ENCODE peak calls at places on chromosomes 7 and 10, in six cellular contexts. H is cardiac fibroblast; F is activated CD8-positive, alpha-beta memory T cell treated with anti-CD3 and anti-CD28 coated beads, Interleukin-2, amount 50 U/mL, for 48 hours; S is cerebellum; Z is mammary epithelial cell; P is effector memory CD4-positive, alpha-beta T cell. J is an unnamed sample.

GRCh38 chr10:4623757-4624420 is 202.1 kb upstream of the AKR1E2 start:
- DNase-seq in Z (peak), H (peak), S (no peak), F (no peak), P (no peak), J (peak)

GRCh38 chr7:14717711-14718304 is 184.7 kb downstream of the DGKB start:
- DNase-seq in S (peak), H (peak), Z (no peak), P (no peak), F (no peak), J (peak)

GRCh38 chr7:36535866-36536664 is 146.4 kb downstream of the ANLN start:
- DNase-seq in H (no peak), S (no peak), Z (peak), F (no peak), P (no peak), J (peak)

GRCh38 chr7:117458977-117459583 is 20.7 kb upstream of the CFTR start:
- DNase-seq in H (peak), S (no peak), P (no peak), F (no peak), Z (no peak), J (no peak)

GRCh38 chr7:87934699-87935372 is 785 bp downstream of the ADAM22 start:
- DNase-seq in F (peak), Z (peak), H (peak), P (no peak), S (peak), J (no peak)

GRCh38 chr7:82559203-82559805 is 115.7 kb upstream of the CACNA2D1 start:
- DNase-seq in Z (peak), P (no peak), H (no peak), F (no peak), S (no peak), J (peak)

GRCh38 chr7:98338441-98338840 is 57.0 kb downstream of the BRI3 start:
- DNase-seq in Z (no peak), S (no peak), H (no peak), F (no peak), P (no peak), J (no peak)

GRCh38 chr7:90119178-90119971 is 34.9 kb upstream of the STEAP1 start:
- DNase-seq in P (no peak), S (peak), H (peak), F (peak), Z (peak), J (no peak)

GRCh38 chr10:118096022-118096421 is 49.3 kb upstream of the RAB11FIP2 start:
- DNase-seq in Z (no peak), S (no peak), F (no peak), P (no peak), H (no peak), J (no peak)

GRCh38 chr10:51960494-51960895 is 261.1 kb upstream of the CSTF2T start:
- DNase-seq in P (no peak), H (peak), S (peak), F (no peak), Z (peak), J (peak)

GRCh38 chr7:24965831-24966708 is 13.9 kb downstream of the OSBPL3 start:
- DNase-seq in Z (peak), F (no peak), H (no peak), P (no peak), S (no peak), J (peak)

GRCh38 chr7:102916881-102917280 is 4.1 kb downstream of the LRRC17 start:
- DNase-seq in H (peak), P (no peak), S (no peak), Z (no peak), F (no peak), J (no peak)

GRCh38 chr7:31814187-31814586 is 127.2 kb downstream of the PPP1R17 start:
- DNase-seq in F (no peak), P (no peak), H (peak), Z (no peak), S (no peak), J (no peak)

GRCh38 chr7:118918556-118918955 is 694.1 kb downstream of the ANKRD7 start:
- DNase-seq in P (no peak), H (peak), F (no peak), S (no peak), Z (peak), J (peak)

GRCh38 chr10:104045151-104046089 is 40.3 kb downstream of the COL17A1 start:
- DNase-seq in Z (no peak), P (no peak), H (peak), S (peak), F (no peak), J (peak)

GRCh38 chr7:139423091-139423490 is 60.4 kb downstream of the KLRG2 start:
- DNase-seq in Z (no peak), F (no peak), P (no peak), S (no peak), H (no peak), J (no peak)

GRCh38 chr7:45891462-45892402 is 3.4 kb downstream of the IGFBP1 start:
- DNase-seq in Z (no peak), F (no peak), S (no peak), H (no peak), P (no peak), J (no peak)

GRCh38 chr7:159027803-159028455 is 116.7 kb downstream of the VIPR2 start:
- DNase-seq in Z (peak), P (no peak), H (no peak), S (no peak), F (peak), J (peak)

GRCh38 chr7:106243893-106244292 is 40.9 kb downstream of the NAMPT start:
- DNase-seq in Z (peak), F (no peak), P (no peak), H (no peak), S (no peak), J (no peak)

GRCh38 chr7:18753972-18754610 is 258.5 kb downstream of the HDAC9 start:
- DNase-seq in F (no peak), P (no peak), S (no peak), H (peak), Z (peak), J (no peak)

GRCh38 chr10:6473901-6474370 is 106.1 kb downstream of the PRKCQ start:
- DNase-seq in F (no peak), P (peak), Z (peak), H (peak), S (no peak), J (no peak)

GRCh38 chr7:142885311-142886230 is at the start of gene TRPV6:
- DNase-seq in F (no peak), Z (peak), P (no peak), S (peak), H (no peak), J (peak)

GRCh38 chr7:22732556-22733126 is 5.6 kb downstream of the IL6 start:
- DNase-seq in P (no peak), S (no peak), H (peak), Z (peak), F (no peak), J (peak)

GRCh38 chr7:75042299-75042698 is 31.3 kb downstream of the RCC1L start:
- DNase-seq in H (no peak), F (no peak), Z (no peak), P (no peak), S (no peak), J (no peak)

GRCh38 chr7:24381919-24382505 is 98.0 kb downstream of the NPY start:
- DNase-seq in S (no peak), H (peak), F (no peak), P (no peak), Z (peak), J (peak)

J was measured in RWPE1.